ENCODE peak calls at places on chromosomes 5 and 9, in ten cellular contexts. Z, H, T, M, B, E, O, F, Y and W are unnamed samples.

GRCh38 chr9:117434568-117434967 is 19.7 kb upstream of the ASTN2 start:
- DNase-seq in Z (no peak), H (no peak), T (peak), M (peak), B (no peak), E (no peak), O (no peak), F (no peak), Y (no peak), W (no peak)

GRCh38 chr5:176652136-176652535 is 4.9 kb downstream of the TSPAN17 start:
- DNase-seq in Z (no peak), H (no peak), T (peak), M (peak), B (no peak), E (no peak), O (no peak), F (no peak), Y (no peak), W (no peak)

GRCh38 chr5:28685794-28686193 is 1647.4 kb upstream of the CDH9 start:
- DNase-seq in Z (no peak), H (no peak), T (no peak), M (no peak), B (no peak), E (no peak), O (no peak), F (no peak), Y (no peak), W (no peak)

GRCh38 chr5:149667084-149667826 is 62.9 kb upstream of the PPARGC1B start:
- DNase-seq in Z (no peak), H (no peak), T (peak), M (peak), B (no peak), E (peak), O (peak), F (no peak), Y (no peak), W (peak)

GRCh38 chr5:72541501-72542235 is 34.5 kb upstream of the ZNF366 start:
- DNase-seq in Z (no peak), H (no peak), T (peak), M (no peak), B (no peak), E (no peak), O (no peak), F (no peak), Y (no peak), W (no peak)

GRCh38 chr9:97109194-97109811 is 70.4 kb upstream of the CTSV start:
- DNase-seq in Z (no peak), H (peak), T (peak), M (peak), B (no peak), E (peak), O (peak), F (peak), Y (peak), W (peak)

GRCh38 chr5:127313847-127314473 is 23.4 kb downstream of the MEGF10 start:
- DNase-seq in Z (peak), H (no peak), T (peak), M (peak), B (peak), E (peak), O (peak), F (peak), Y (peak), W (peak)

GRCh38 chr9:126154182-126154827 is 172.3 kb upstream of the MVB12B start:
- DNase-seq in Z (no peak), H (no peak), T (no peak), M (no peak), B (no peak), E (no peak), O (no peak), F (no peak), Y (no peak), W (no peak)

GRCh38 chr5:115549154-115549553 is 4.6 kb upstream of the FEM1C start:
- DNase-seq in Z (no peak), H (no peak), T (peak), M (peak), B (no peak), E (peak), O (peak), F (no peak), Y (no peak), W (peak)

GRCh38 chr9:80191108-80191507 is 619.3 kb downstream of the TLE4 start:
- DNase-seq in Z (no peak), H (no peak), T (no peak), M (no peak), B (peak), E (no peak), O (peak), F (no peak), Y (no peak), W (no peak)

GRCh38 chr5:149761461-149761860 is 31.4 kb downstream of the PPARGC1B start:
- DNase-seq in Z (no peak), H (no peak), T (no peak), M (no peak), B (no peak), E (no peak), O (no peak), F (no peak), Y (no peak), W (no peak)

DNA sequence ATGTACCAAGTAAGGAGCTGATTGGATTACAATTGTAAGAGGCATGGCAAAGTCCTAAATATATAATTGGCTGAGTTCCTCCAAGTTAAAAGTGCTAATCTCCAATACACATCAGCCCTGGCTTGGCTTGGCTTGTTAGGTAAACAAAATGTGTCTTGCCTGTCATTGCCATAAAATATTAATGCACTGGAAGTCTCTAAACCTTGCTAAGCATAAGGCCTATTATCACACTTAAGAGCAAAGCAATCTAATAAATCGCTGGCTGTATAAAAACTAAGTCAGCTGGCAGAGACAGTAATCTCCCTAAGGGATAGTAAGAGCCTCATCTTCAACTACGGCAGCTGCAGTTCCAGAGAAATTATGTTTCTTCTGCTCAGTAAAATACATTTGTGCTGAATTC is 418.6 kb upstream of the GRAMD2B start:
- DNase-seq in Z (no peak), H (no peak), T (no peak), M (no peak), B (no peak), E (no peak), O (no peak), F (no peak), Y (no peak), W (peak)
- H3K4me3 ChIP-seq in Z (no peak), H (no peak), T (peak), M (no peak), B (no peak), E (no peak), O (no peak), F (no peak), Y (no peak), W (no peak)

GRCh38 chr9:12717907-12718306 is 24.7 kb downstream of the TYRP1 start:
- DNase-seq in Z (no peak), H (no peak), T (no peak), M (no peak), B (no peak), E (no peak), O (no peak), F (no peak), Y (no peak), W (no peak)

GRCh38 chr9:12720551-12720950 is 27.4 kb downstream of the TYRP1 start:
- DNase-seq in Z (no peak), H (no peak), T (no peak), M (no peak), B (no peak), E (no peak), O (no peak), F (no peak), Y (no peak), W (no peak)

GRCh38 chr9:12716823-12717222 is 23.6 kb downstream of the TYRP1 start:
- DNase-seq in Z (no peak), H (no peak), T (no peak), M (no peak), B (no peak), E (no peak), O (no peak), F (no peak), Y (no peak), W (no peak)

GRCh38 chr9:12718482-12719026 is 25.4 kb downstream of the TYRP1 start:
- DNase-seq in Z (no peak), H (peak), T (peak), M (peak), B (no peak), E (peak), O (peak), F (no peak), Y (no peak), W (no peak)

GRCh38 chr9:12719431-12719830 is 26.2 kb downstream of the TYRP1 start:
- DNase-seq in Z (no peak), H (no peak), T (no peak), M (peak), B (no peak), E (peak), O (peak), F (no peak), Y (no peak), W (peak)
- TF ChIP-seq CTCF in Z (peak), H (peak), T (peak), M (peak), B (peak), E (peak), O (peak), F (peak), Y (peak), W (peak)

GRCh38 chr5:10513501-10514442 is 50.1 kb upstream of the ANKRD33B start:
- DNase-seq in Z (no peak), H (peak), T (peak), M (peak), B (peak), E (peak), O (peak), F (no peak), Y (no peak), W (peak)
- H3K4me3 ChIP-seq in Z (no peak), H (no peak), T (no peak), M (no peak), B (no peak), E (no peak), O (no peak), F (no peak), Y (no peak), W (no peak)

DNA sequence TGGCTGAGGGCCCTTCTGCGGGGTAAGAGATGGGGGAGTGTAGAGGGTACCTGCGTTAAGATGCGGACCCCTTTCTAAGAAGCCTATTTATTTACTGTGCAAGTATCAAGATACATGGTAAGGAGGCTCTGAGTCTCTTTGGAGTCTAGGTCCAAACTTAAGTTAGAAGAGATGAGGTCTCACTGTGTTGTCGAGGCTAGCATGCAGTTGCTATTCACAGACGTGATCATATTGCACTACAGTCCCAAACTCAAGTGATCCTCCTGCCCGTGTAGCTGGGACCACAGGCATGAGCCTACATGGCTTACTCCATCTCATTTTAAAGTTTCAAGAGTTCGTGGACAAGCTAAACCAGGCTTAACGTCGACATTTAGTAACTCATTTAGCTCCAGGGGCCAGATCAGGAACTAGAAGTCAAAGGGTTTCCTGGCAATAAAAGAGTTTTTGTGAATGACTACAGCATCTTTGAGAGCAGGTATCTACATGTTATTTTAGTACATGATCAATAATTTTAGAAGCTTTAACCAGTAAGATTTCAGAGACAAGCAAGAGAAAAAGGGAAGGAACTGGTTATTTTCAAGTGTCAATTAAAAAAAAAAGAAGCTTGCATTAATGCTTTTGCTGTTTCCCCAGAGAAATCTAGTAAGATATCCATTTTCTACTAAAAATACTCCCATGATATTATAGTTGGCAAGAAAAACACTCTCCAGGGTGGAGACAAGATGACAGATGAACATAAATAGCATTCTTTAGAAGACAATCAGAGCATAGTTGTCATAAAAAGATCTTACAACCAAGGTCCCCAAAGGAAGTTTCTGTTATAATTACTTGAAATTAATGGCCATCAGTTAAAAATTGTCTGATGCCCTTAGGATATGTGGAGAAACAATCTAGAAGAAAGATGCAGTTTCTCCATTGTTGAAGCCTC is 141.3 kb downstream of the SCAMP1 start:
- DNase-seq in Z (no peak), H (no peak), T (peak), M (no peak), B (no peak), E (no peak), O (no peak), F (no peak), Y (no peak), W (no peak)
- TF ChIP-seq CTCF in Z (no peak), H (no peak), T (no peak), M (no peak), B (no peak), E (no peak), O (no peak), F (no peak), Y (no peak), W (no peak)

GRCh38 chr5:73638344-73639095 is 12.5 kb downstream of the ARHGEF28 start:
- DNase-seq in Z (no peak), H (peak), T (no peak), M (no peak), B (peak), E (peak), O (peak), F (no peak), Y (no peak), W (peak)
- H3K4me3 ChIP-seq in Z (no peak), H (no peak), T (no peak), M (no peak), B (no peak), E (no peak), O (no peak), F (no peak), Y (no peak), W (no peak)

GRCh38 chr9:124415852-124416484 is 726 bp upstream of the PSMB7 start:
- DNase-seq in Z (peak), H (no peak), T (peak), M (peak), B (no peak), E (no peak), O (no peak), F (no peak), Y (no peak), W (no peak)
- TF ChIP-seq CTCF in Z (no peak), H (no peak), T (no peak), M (no peak), B (no peak), E (no peak), O (no peak), F (no peak), Y (no peak), W (no peak)

GRCh38 chr9:90331826-90332575 is 310.6 kb downstream of the DIRAS2 start:
- DNase-seq in Z (no peak), H (no peak), T (no peak), M (no peak), B (peak), E (peak), O (peak), F (no peak), Y (no peak), W (no peak)
- H3K4me3 ChIP-seq in Z (no peak), H (no peak), T (no peak), M (no peak), B (no peak), E (no peak), O (no peak), F (no peak), Y (no peak), W (no peak)

DNA sequence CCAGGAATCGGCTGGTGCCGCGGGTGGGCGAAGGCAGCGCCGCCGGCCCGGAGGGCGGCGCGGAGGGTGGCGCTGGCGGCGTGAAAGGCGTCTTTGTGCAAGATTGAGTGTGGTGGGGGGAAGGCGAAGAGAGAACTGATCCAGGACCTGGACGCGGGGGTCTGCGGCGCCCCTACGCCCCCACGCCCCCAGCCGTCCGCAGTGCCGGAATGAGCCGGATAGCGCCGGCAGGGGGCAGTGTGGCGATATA is 4.5 kb upstream of the RGMB start:
- DNase-seq in Z (no peak), H (no peak), T (peak), M (no peak), B (no peak), E (no peak), O (no peak), F (peak), Y (no peak), W (peak)
- TF ChIP-seq CTCF in Z (peak), H (peak), T (peak), M (peak), B (peak), E (peak), O (peak), F (peak), Y (peak), W (peak)

GRCh38 chr5:122169350-122170103 is 40.2 kb downstream of the ZNF474 start:
- DNase-seq in Z (no peak), H (no peak), T (no peak), M (no peak), B (no peak), E (no peak), O (no peak), F (no peak), Y (no peak), W (no peak)
- H3K4me3 ChIP-seq in Z (no peak), H (no peak), T (no peak), M (no peak), B (no peak), E (no peak), O (no peak), F (no peak), Y (no peak), W (no peak)